ENCODE peak calls at places on chromosomes 7 and 10, in nine cellular contexts. I is lower leg skin, T is A673, N is left lung, V is lower lobe of right lung, Z is hepatocyte, W is HCT116, A is fibroblast of the aortic adventitia, D is fibroblast of lung. Y is an unnamed sample.

GRCh38 chr10:99828464-99828863 is 46.0 kb downstream of the ABCC2 start:
- DNase-seq in I (no peak), T (no peak), N (no peak), V (no peak), Z (no peak), W (no peak), A (no peak), D (no peak), Y (no peak)

GRCh38 chr7:105934577-105935185 is 28.4 kb upstream of the CDHR3 start:
- DNase-seq in I (no peak), T (peak), N (no peak), V (no peak), Z (peak), W (peak), A (peak), D (peak), Y (no peak)

GRCh38 chr10:103049237-103049636 is 131.1 kb downstream of the CNNM2 start:
- DNase-seq in I (no peak), T (no peak), N (no peak), V (no peak), Z (no peak), W (no peak), A (no peak), D (no peak), Y (no peak)

GRCh38 chr7:2980406-2981102 is 63.1 kb downstream of the CARD11 start:
- DNase-seq in I (no peak), T (no peak), N (peak), V (no peak), Z (no peak), W (no peak), A (no peak), D (no peak), Y (no peak)

GRCh38 chr10:101848408-101848807 is 4.8 kb upstream of the KCNIP2 start:
- DNase-seq in I (no peak), T (no peak), N (no peak), V (peak), Z (no peak), W (no peak), A (no peak), D (no peak), Y (no peak)

GRCh38 chr10:102642553-102643345 is 1.5 kb upstream of the TRIM8 start:
- DNase-seq in I (peak), T (peak), N (peak), V (peak), Z (peak), W (peak), A (peak), D (peak), Y (no peak)

GRCh38 chr7:28937593-28937992 is 20.5 kb downstream of the TRIL start:
- DNase-seq in I (no peak), T (no peak), N (no peak), V (no peak), Z (no peak), W (no peak), A (no peak), D (no peak), Y (no peak)

GRCh38 chr10:88347597-88348304 is 235.4 kb downstream of the RNLS start:
- DNase-seq in I (no peak), T (peak), N (no peak), V (no peak), Z (no peak), W (no peak), A (no peak), D (no peak), Y (no peak)

GRCh38 chr10:50419091-50419490 is 167.8 kb upstream of the ASAH2 start:
- DNase-seq in I (no peak), T (no peak), N (no peak), V (no peak), Z (no peak), W (no peak), A (no peak), D (no peak), Y (no peak)

GRCh38 chr7:134554417-134554966 is 5.6 kb downstream of the AKR1B15 start:
- DNase-seq in I (no peak), T (no peak), N (no peak), V (no peak), Z (no peak), W (no peak), A (no peak), D (no peak), Y (no peak)

GRCh38 chr10:77416327-77417135 is 221.1 kb downstream of the KCNMA1 start:
- DNase-seq in I (no peak), T (no peak), N (no peak), V (no peak), Z (no peak), W (no peak), A (peak), D (peak), Y (no peak)

DNA sequence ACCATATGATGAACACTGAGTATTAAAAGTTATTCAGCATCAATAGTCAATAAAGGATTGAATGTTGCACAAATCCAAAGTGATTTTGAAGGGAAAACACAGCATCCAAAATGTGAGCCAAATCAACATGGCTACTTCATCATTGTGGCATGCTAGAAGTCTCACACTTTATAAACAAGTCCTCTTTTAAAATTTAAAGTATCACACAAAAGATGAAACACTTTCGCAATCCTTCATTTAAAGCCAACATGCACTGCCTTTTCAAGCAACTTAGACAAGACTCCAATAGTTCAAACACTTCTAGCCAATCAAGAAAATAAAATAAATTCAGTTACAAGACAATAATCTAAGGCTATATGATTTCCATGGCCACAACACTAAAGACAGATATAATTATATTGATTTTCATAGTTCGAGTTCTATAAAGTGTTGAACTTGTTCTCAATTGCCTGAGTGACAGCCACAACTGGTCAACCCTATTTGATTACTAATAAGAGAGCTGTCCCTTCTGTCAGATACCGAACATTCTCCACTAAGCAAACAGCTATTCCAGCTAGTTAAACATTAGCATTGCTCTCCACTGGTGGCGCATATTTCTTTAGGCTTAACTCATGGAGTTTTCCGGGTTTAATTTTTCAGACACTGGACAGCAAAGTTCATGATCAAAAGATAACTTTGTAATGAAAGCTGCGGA is 8.3 kb downstream of the EBF3 start:
- DNase-seq in I (no peak), T (no peak), N (no peak), V (no peak), Z (peak), W (no peak), A (peak), D (no peak), Y (no peak)
- TF ChIP-seq CTCF in I (no peak), T (no peak), N (no peak), V (no peak), Z (no peak), W (no peak), A (no peak), D (no peak), Y (no peak)

DNA sequence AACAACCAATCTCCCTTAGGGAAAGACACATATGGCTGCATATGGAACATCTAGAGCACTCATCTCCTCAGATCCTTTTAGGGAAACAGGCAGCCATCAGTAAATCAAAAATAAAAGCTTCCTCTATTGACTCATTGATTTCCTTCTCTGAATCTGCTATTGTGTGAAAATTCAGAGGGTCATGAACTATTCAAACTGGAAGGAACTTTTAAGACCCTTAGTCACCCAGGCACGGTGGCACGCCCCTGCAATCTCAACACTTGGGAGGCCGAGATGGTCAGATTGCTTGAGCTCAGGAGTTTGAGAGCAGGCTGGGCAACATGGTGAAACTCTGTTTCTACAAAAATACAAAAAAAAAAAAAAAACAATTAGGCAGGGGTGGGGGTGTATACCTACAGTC is 110.8 kb upstream of the NANOS1 start:
- DNase-seq in I (no peak), T (no peak), N (no peak), V (no peak), Z (no peak), W (no peak), A (no peak), D (no peak), Y (no peak)
- H3K4me3 ChIP-seq in I (no peak), T (no peak), N (no peak), V (no peak), Z (no peak), W (no peak), A (no peak), D (no peak), Y (no peak)

GRCh38 chr7:82736633-82737032 is 293.1 kb upstream of the CACNA2D1 start:
- DNase-seq in I (no peak), T (no peak), N (no peak), V (no peak), Z (no peak), W (no peak), A (no peak), D (no peak), Y (no peak)
- TF ChIP-seq CTCF in I (no peak), T (no peak), N (no peak), V (no peak), Z (no peak), W (no peak), A (no peak), D (no peak), Y (no peak)

DNA sequence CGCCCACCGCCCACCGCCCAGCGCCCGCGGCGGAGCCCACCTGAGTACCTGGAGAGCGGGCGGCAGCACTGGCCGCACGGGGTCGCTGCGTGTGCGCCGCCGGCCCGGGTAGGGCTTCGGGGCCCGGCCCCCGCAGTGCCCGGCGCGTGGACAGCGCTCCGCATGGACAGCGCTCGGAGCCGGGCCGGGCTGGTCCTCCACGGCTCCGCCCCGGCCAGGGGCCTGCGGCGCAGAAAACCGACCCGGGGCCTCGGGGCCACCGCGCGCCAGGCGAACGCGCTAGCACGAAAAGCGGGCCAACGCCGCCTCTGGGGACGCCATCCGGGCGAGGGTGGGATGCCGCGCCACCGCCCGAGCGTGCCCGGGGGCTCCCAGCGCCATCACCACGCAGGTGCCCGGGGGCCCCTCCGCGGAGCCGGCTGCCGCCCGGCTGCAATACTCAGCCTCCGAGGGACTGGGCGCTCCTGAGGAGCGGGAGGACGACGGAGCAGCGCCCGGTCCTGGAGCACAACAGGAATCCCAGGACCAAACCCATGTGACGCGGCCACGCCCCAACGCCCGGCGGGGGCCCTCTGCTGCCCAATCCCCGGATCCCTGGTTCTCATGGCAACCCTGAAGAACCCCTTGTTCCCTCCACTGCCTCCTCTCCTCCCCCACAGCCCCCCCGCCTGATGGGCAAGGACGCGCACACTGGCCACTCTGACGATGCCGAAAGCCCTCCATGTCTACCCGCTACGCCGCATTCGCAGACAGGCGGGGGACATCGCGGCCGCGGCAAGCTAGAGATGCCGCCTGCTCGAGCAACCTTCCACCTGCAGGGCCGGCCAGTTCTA is at the start of gene GRB10:
- DNase-seq in I (no peak), T (no peak), N (peak), V (peak), Z (peak), W (no peak), A (no peak), D (peak), Y (no peak)
- H3K4me3 ChIP-seq in I (peak), T (no peak), N (peak), V (peak), Z (peak), W (no peak), A (peak), D (peak), Y (no peak)

GRCh38 chr10:80025281-80025680 is 53.2 kb upstream of the TMEM254 start:
- DNase-seq in I (no peak), T (no peak), N (no peak), V (no peak), Z (no peak), W (no peak), A (no peak), D (no peak), Y (no peak)
- TF ChIP-seq CTCF in I (no peak), T (no peak), N (no peak), V (no peak), Z (no peak), W (no peak), A (no peak), D (no peak), Y (no peak)

DNA sequence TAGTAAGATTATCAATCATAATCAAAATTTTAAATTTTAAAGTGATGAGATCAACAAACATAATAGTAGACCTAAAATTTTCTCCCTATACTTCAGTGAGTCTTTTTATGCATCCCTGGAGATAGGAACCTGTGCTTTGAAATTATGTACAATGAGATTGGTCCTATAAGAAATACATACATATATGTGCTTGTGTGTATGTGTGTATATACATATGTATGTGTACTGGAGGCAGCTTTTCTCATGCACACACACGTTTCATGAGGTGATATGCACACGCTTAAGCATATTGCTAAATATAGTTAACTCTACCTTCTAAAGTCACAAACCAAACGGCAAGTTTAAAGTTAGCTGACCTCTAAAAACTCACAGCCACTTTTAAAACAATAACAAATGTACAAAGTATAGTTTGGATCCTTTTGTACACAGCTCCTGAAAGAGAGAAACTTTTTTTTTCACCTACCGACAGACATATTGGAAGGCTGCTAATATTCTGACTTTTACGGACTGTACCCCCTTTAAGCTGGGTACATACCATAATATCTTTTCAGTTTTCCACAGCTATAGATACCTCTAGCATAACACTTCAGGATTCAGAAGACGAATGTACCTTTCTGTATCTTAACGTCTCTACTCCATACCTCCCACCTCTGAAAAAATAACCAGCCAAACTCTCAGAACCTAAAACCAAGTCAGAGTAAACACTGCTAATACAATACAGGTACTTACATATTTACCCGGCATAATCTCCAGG is 3.3 kb downstream of the ITGB1 start:
- DNase-seq in I (no peak), T (no peak), N (no peak), V (no peak), Z (no peak), W (no peak), A (no peak), D (no peak), Y (no peak)
- H3K4me3 ChIP-seq in I (no peak), T (peak), N (peak), V (peak), Z (no peak), W (no peak), A (peak), D (peak), Y (peak)

DNA sequence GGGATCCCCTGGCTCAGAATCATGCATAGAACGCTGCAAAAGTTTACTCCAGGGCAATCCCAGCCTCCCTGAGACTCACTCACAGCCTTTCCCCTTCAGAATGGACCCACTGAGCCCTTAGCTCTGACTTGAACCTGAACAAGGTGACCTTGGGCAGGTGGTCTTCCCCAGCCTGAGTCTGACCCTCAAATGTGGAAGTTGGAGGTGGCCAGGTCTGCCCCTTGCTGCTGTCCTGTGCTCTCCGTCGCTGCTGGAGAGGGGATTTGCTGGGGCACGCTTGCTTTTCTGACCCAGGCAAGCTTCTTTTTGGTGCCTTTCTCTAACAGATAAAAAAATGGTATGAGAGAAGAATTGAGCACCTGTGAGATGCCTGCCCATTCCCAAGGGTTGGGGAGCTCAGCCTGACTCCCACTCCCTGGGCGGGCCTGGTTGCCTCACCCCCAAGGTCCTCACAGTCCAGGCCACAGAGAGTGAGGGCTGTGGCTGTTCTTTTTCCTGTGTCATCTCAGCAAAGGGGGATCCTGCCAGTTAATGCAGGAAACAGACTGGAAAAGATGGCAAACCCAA is 46.6 kb upstream of the IGFBP3 start:
- DNase-seq in I (no peak), T (no peak), N (no peak), V (no peak), Z (no peak), W (no peak), A (no peak), D (no peak), Y (no peak)
- TF ChIP-seq CTCF in I (no peak), T (no peak), N (no peak), V (no peak), Z (no peak), W (no peak), A (no peak), D (no peak), Y (no peak)

DNA sequence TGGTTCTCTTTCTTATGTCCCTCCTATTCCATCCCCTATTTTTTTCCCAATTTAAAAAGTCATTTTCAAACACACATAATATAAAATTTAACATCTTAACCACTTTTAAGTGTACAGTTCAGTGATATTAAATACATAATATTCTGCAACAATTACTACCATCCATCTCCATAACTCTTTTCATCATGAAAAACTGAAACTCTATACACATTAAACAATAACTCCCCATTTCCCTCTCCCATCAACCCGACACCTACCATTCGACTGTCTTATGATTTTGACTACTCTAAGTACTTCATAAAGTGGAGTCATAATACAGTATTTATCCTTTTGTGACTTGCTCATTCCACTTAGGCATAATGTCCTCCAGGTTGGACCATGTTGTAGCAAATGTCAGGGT is 2.6 kb downstream of the KIF11 start:
- DNase-seq in I (no peak), T (no peak), N (no peak), V (no peak), Z (no peak), W (no peak), A (no peak), D (no peak), Y (no peak)
- H3K4me3 ChIP-seq in I (no peak), T (peak), N (no peak), V (no peak), Z (no peak), W (no peak), A (no peak), D (peak), Y (peak)

GRCh38 chr7:131774419-131775220 is 218.2 kb upstream of the PODXL start:
- DNase-seq in I (no peak), T (no peak), N (no peak), V (no peak), Z (no peak), W (no peak), A (peak), D (peak), Y (no peak)
- TF ChIP-seq CTCF in I (no peak), T (no peak), N (no peak), V (no peak), Z (peak), W (no peak), A (no peak), D (no peak), Y (no peak)

GRCh38 chr10:123890761-123891146 is 853 bp downstream of the CPXM2 start:
- DNase-seq in I (no peak), T (no peak), N (no peak), V (no peak), Z (no peak), W (no peak), A (peak), D (no peak), Y (no peak)

GRCh38 chr10:123889821-123890220 is 1.8 kb downstream of the CPXM2 start:
- DNase-seq in I (no peak), T (no peak), N (no peak), V (no peak), Z (no peak), W (no peak), A (no peak), D (no peak), Y (no peak)

GRCh38 chr10:123893651-123894050 is 2.0 kb upstream of the CPXM2 start:
- DNase-seq in I (no peak), T (no peak), N (no peak), V (no peak), Z (no peak), W (no peak), A (no peak), D (no peak), Y (no peak)

GRCh38 chr10:123890246-123890645 is 1.4 kb downstream of the CPXM2 start:
- DNase-seq in I (no peak), T (no peak), N (no peak), V (no peak), Z (no peak), W (no peak), A (peak), D (no peak), Y (no peak)

GRCh38 chr10:123891147-123892011 is at the start of gene CPXM2:
- DNase-seq in I (no peak), T (no peak), N (no peak), V (no peak), Z (peak), W (no peak), A (no peak), D (no peak), Y (no peak)
- H3K4me3 ChIP-seq in I (no peak), T (no peak), N (peak), V (peak), Z (no peak), W (no peak), A (peak), D (no peak), Y (no peak)

Y was measured in GM12864.